ENCODE peak calls at places on chromosomes 5 and 9, in seven cellular contexts. C, P, Q, T, B, S and G are unnamed samples.

GRCh38 chr5:110115485-110115884 is 425.8 kb downstream of the MAN2A1 start:
- DNase-seq in P (no peak), B (no peak), T (no peak), Q (no peak), S (no peak), C (no peak), G (no peak)

GRCh38 chr5:97528941-97529340 is 345.9 kb upstream of the RIOK2 start:
- DNase-seq in T (no peak), S (no peak), B (no peak), P (peak), Q (no peak), C (peak), G (peak)

GRCh38 chr9:96867282-96867814 is 13.0 kb upstream of the ZNF782 start:
- DNase-seq in Q (no peak), P (no peak), C (no peak), B (no peak), T (no peak), S (no peak), G (no peak)

GRCh38 chr5:21791304-21791703 is 1061.8 kb downstream of the CDH12 start:
- DNase-seq in S (no peak), Q (no peak), P (no peak), B (no peak), C (no peak), T (no peak), G (no peak)

GRCh38 chr9:134502261-134503211 is 139.1 kb upstream of the COL5A1 start:
- DNase-seq in P (peak), C (peak), Q (no peak), S (no peak), T (peak), B (peak), G (peak)

GRCh38 chr9:97985058-97985861 is 2.1 kb downstream of the ANP32B start:
- DNase-seq in B (no peak), C (peak), P (peak), S (peak), T (no peak), Q (no peak), G (no peak)

GRCh38 chr9:133584559-133585476 is 24.4 kb downstream of the FAM163B start:
- DNase-seq in S (peak), P (peak), B (no peak), T (no peak), Q (peak), C (no peak), G (no peak)

GRCh38 chr5:175491223-175491622 is 12.9 kb downstream of the SFXN1 start:
- DNase-seq in C (no peak), P (no peak), Q (no peak), B (no peak), S (no peak), T (no peak), G (no peak)

GRCh38 chr5:143229896-143230675 is 173.4 kb downstream of the NR3C1 start:
- DNase-seq in P (no peak), B (no peak), Q (no peak), C (no peak), S (peak), T (no peak), G (peak)

GRCh38 chr5:138944527-138945322 is 69.6 kb upstream of the LRRTM2 start:
- DNase-seq in C (no peak), T (peak), B (no peak), P (no peak), S (no peak), Q (no peak), G (no peak)

GRCh38 chr9:115941561-115942315 is 211.9 kb upstream of the PAPPA start:
- DNase-seq in S (no peak), Q (no peak), B (no peak), T (no peak), P (peak), C (peak), G (no peak)

GRCh38 chr9:87389936-87390335 is 107.7 kb upstream of the DAPK1 start:
- DNase-seq in T (no peak), S (no peak), C (no peak), P (no peak), Q (no peak), B (no peak), G (no peak)

GRCh38 chr9:136362450-136362784 is 1.1 kb downstream of the DNLZ start:
- DNase-seq in S (no peak), T (no peak), B (no peak), C (no peak), P (no peak), Q (no peak), G (no peak)

GRCh38 chr5:176365663-176366574 is 632 bp downstream of the ARL10 start:
- DNase-seq in C (peak), P (peak), S (peak), Q (no peak), T (no peak), B (peak), G (peak)

GRCh38 chr5:151523335-151523734 is 67.8 kb downstream of the FAT2 start:
- DNase-seq in C (peak), P (peak), S (peak), Q (peak), B (no peak), T (no peak), G (peak)

GRCh38 chr5:55484531-55484930 is 50.2 kb downstream of the PLPP1 start:
- DNase-seq in C (no peak), T (no peak), S (no peak), Q (no peak), P (no peak), B (no peak), G (no peak)

GRCh38 chr9:6845881-6846280 is 88.1 kb downstream of the KDM4C start:
- DNase-seq in B (no peak), P (peak), T (no peak), Q (no peak), C (no peak), S (peak), G (no peak)

GRCh38 chr5:142748568-142749249 is 21.5 kb upstream of the ARHGAP26 start:
- DNase-seq in S (peak), P (no peak), C (no peak), Q (no peak), T (peak), B (peak), G (no peak)

DNA sequence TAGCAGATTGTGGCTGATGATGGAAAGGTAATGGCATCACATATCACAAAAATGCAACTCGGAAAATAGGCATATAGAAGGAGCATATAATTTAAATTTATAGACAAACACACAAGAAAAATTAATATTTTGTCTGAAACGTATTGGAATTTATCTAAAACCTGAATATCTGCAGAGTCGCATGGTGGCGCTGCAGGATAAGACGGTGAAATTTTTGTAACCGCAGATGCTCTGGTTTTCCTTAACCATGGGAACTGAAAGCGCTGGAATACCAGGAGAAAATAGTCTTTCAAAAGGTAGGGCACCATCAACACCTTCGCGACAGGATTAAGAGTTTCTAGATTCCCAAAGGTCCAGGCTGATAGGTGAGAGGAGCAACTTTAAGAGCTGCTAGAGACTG is 11.0 kb downstream of the PCDHB14 start:
- DNase-seq in T (peak), Q (peak), B (no peak), S (no peak), P (peak), C (no peak), G (no peak)
- H3K4me3 ChIP-seq in T (no peak), Q (peak), B (no peak), S (no peak), P (peak), C (no peak), G (peak)

DNA sequence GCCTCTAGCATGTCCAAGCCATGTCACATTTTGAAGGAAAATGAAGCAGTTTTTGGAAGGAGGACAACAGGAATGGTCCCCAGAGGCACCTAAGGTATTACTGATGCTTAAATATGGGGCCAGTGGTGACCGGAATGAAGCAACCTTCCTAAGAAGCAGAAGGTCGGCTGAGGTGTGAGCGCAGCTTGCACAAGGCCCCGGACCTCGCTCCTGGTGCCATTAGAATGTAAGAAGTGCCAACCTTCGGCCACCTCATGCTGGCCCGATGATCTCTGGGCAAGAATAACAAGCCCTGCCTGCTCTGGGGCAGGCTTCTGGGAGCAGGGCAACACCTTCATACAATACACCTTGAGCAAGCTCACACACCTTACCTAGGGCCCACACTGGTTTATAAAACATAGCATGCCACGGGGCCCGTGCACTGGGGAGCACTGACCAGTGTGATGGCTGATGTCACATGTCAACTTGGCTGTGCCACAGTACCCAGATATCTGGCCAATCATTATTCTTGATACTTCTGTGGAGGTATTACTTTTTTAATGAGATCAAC is 21.9 kb downstream of the SEMA4D start:
- DNase-seq in T (no peak), P (no peak), Q (no peak), C (no peak), B (no peak), S (no peak), G (no peak)
- H3K4me3 ChIP-seq in T (no peak), P (no peak), Q (no peak), C (no peak), B (no peak), S (no peak), G (no peak)

GRCh38 chr9:114384836-114385411 is 2.9 kb downstream of the AKNA start:
- DNase-seq in Q (no peak), T (no peak), C (no peak), S (no peak), B (peak), P (no peak), G (no peak)

GRCh38 chr9:114386361-114386885 is 1.4 kb downstream of the AKNA start:
- DNase-seq in S (no peak), C (no peak), Q (no peak), P (no peak), T (no peak), B (peak), G (no peak)

GRCh38 chr9:114386886-114387677 is 700 bp downstream of the AKNA start:
- DNase-seq in P (no peak), T (no peak), B (peak), C (peak), S (no peak), Q (no peak), G (no peak)

GRCh38 chr9:114383866-114384231 is 3.9 kb downstream of the AKNA start:
- DNase-seq in Q (no peak), P (no peak), S (no peak), C (no peak), B (no peak), T (no peak), G (no peak)

GRCh38 chr9:114385412-114386181 is 2.2 kb downstream of the AKNA start:
- DNase-seq in S (no peak), P (peak), T (peak), B (peak), Q (no peak), C (peak), G (peak)
- H3K4me3 ChIP-seq in S (no peak), P (no peak), T (no peak), B (peak), Q (no peak), C (no peak), G (no peak)

GRCh38 chr5:148791696-148792095 is 34.7 kb upstream of the ADRB2 start:
- DNase-seq in T (no peak), S (no peak), B (no peak), Q (no peak), P (no peak), C (no peak), G (no peak)
- H3K4me3 ChIP-seq in T (no peak), S (no peak), B (no peak), Q (no peak), P (no peak), C (no peak), G (no peak)

GRCh38 chr9:91712811-91713210 is 237.2 kb downstream of the ROR2 start:
- DNase-seq in C (no peak), S (no peak), B (no peak), P (no peak), Q (no peak), T (no peak), G (no peak)
- H3K4me3 ChIP-seq in C (no peak), S (no peak), B (no peak), P (no peak), Q (no peak), T (no peak), G (no peak)

GRCh38 chr9:99183616-99184015 is 38.1 kb downstream of the ALG2 start:
- DNase-seq in B (no peak), T (no peak), C (no peak), S (no peak), P (no peak), Q (no peak), G (no peak)

GRCh38 chr9:99184073-99184426 is 37.7 kb downstream of the ALG2 start:
- DNase-seq in Q (no peak), P (no peak), B (no peak), T (no peak), C (no peak), S (no peak), G (no peak)

GRCh38 chr9:99185904-99186303 is 35.8 kb downstream of the ALG2 start:
- DNase-seq in B (no peak), P (no peak), T (no peak), C (no peak), S (no peak), Q (no peak), G (no peak)

GRCh38 chr9:99185328-99185632 is 36.5 kb downstream of the ALG2 start:
- DNase-seq in C (no peak), Q (no peak), T (no peak), P (no peak), S (no peak), B (no peak), G (no peak)

GRCh38 chr9:99184427-99185327 is 37.1 kb downstream of the ALG2 start:
- DNase-seq in S (peak), C (peak), P (peak), T (peak), Q (peak), B (peak), G (peak)
- H3K4me3 ChIP-seq in S (no peak), C (no peak), P (peak), T (no peak), Q (no peak), B (no peak), G (no peak)

GRCh38 chr5:141485305-141486055 is 650 bp downstream of the PCDHGC4 start:
- DNase-seq in S (peak), T (no peak), Q (no peak), C (no peak), B (no peak), P (no peak), G (no peak)

GRCh38 chr5:141486091-141486490 is 1.3 kb downstream of the PCDHGC4 start:
- DNase-seq in P (no peak), S (no peak), T (no peak), Q (no peak), C (no peak), B (no peak), G (no peak)

GRCh38 chr5:141487131-141487530 is 1.8 kb upstream of the PCDHGC5 start:
- DNase-seq in B (no peak), P (no peak), T (no peak), S (no peak), Q (no peak), C (no peak), G (no peak)

GRCh38 chr5:141483842-141484241 is 988 bp upstream of the PCDHGC4 start:
- DNase-seq in B (no peak), T (no peak), S (peak), P (no peak), Q (no peak), C (no peak), G (no peak)

GRCh38 chr5:141484499-141485304 is at the start of gene PCDHGC4:
- DNase-seq in T (no peak), C (peak), B (no peak), S (peak), P (no peak), Q (no peak), G (no peak)
- H3K4me3 ChIP-seq in T (no peak), C (peak), B (peak), S (peak), P (peak), Q (no peak), G (no peak)

GRCh38 chr9:130433947-130434262 is 10.9 kb upstream of the ASS1 start:
- DNase-seq in T (no peak), B (no peak), Q (no peak), S (no peak), P (no peak), C (no peak), G (no peak)
- H3K4me3 ChIP-seq in T (no peak), B (no peak), Q (no peak), S (peak), P (no peak), C (no peak), G (no peak)

DNA sequence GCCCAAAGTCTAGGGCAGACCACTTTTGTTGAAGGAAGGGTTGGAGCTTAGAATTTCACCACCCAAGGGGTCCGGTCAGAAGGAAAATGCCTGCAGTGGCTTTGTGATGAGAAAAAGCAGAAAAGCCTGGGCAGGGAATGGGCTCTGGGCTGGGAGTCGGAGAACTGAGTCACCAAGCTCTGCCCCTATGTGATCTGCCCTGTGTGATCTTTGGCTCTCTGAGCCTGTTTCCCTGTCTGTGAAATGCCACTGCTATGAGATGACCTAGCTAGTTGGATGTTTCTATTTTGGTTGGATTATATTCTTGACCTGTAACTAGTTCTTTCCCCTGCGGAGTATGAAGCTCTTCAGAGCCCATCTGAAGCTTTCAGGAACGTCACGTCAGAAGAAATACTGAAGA is 9.8 kb downstream of the POLR1E start:
- DNase-seq in C (no peak), B (no peak), P (no peak), T (no peak), Q (no peak), S (no peak), G (no peak)
- H3K4me3 ChIP-seq in C (no peak), B (no peak), P (no peak), T (no peak), Q (no peak), S (no peak), G (no peak)